ENCODE peak calls at places on chromosomes 7 and 10, in four cellular contexts. C is A549, W is GM12878, B is SK-N-SH. L is an unnamed sample.

GRCh38 chr7:122132341-122132740 is 11.7 kb downstream of the AASS start:
- DNase-seq in C (no peak), W (no peak), B (no peak), L (no peak)

GRCh38 chr7:10677211-10677610 is 296.5 kb upstream of the PHF14 start:
- DNase-seq in B (no peak), W (no peak), C (no peak), L (no peak)

GRCh38 chr7:113561446-113561845 is 357.4 kb downstream of the PPP1R3A start:
- DNase-seq in C (no peak), W (no peak), B (no peak), L (no peak)

GRCh38 chr7:75646551-75647102 is 92.1 kb downstream of the HIP1 start:
- DNase-seq in B (no peak), W (no peak), C (no peak), L (no peak)

GRCh38 chr7:22651534-22652243 is 75.3 kb upstream of the IL6 start:
- DNase-seq in B (no peak), W (no peak), C (no peak), L (no peak)

GRCh38 chr10:21572578-21572977 is 38.5 kb downstream of the MLLT10 start:
- DNase-seq in B (no peak), C (no peak), W (no peak), L (no peak)

GRCh38 chr10:89001024-89001423 is 10.4 kb downstream of the FAS start:
- DNase-seq in W (no peak), B (no peak), C (no peak), L (no peak)

GRCh38 chr10:127735156-127735555 is 1.8 kb upstream of the FOXI2 start:
- DNase-seq in B (no peak), W (no peak), C (no peak), L (no peak)

GRCh38 chr10:74244097-74244685 is 93.2 kb downstream of the ADK start:
- DNase-seq in B (peak; percentile 11), W (no peak), C (no peak), L (no peak)

GRCh38 chr10:123325663-123326175 is 171.5 kb downstream of the BUB3 start:
- DNase-seq in W (no peak), B (no peak), C (no peak), L (no peak)

GRCh38 chr10:90734415-90734814 is 123.4 kb downstream of the HTR7 start:
- DNase-seq in B (no peak), C (no peak), W (no peak), L (no peak)

GRCh38 chr7:50584793-50585399 is 19.7 kb upstream of the DDC start:
- DNase-seq in C (no peak), B (no peak), W (no peak), L (no peak)

GRCh38 chr10:104259999-104260774 is 5.5 kb downstream of the GSTO1 start:
- DNase-seq in W (no peak), C (no peak), B (no peak), L (no peak)

GRCh38 chr10:69659286-69660027 is 29.4 kb downstream of the FAM241B start:
- DNase-seq in W (no peak), B (no peak), C (no peak), L (no peak)

GRCh38 chr7:38105874-38106483 is 72.1 kb upstream of the STARD3NL start:
- DNase-seq in B (peak; percentile 45), C (peak; percentile 31), W (no peak), L (no peak)

GRCh38 chr7:104534149-104534548 is 205.7 kb downstream of the LHFPL3 start:
- DNase-seq in W (no peak), B (no peak), C (no peak), L (no peak)

GRCh38 chr10:7316839-7317238 is 94.0 kb downstream of the SFMBT2 start:
- DNase-seq in W (no peak), B (no peak), C (no peak), L (no peak)

GRCh38 chr10:4646546-4646945 is 179.5 kb upstream of the AKR1E2 start:
- DNase-seq in C (no peak), B (no peak), W (no peak), L (no peak)

GRCh38 chr7:25196132-25196896 is 32.0 kb downstream of the NPVF start:
- DNase-seq in B (no peak), C (no peak), W (no peak), L (no peak)

GRCh38 chr7:99035723-99036530 is 108.0 kb downstream of the SMURF1 start:
- DNase-seq in C (no peak), B (no peak), W (no peak), L (no peak)

GRCh38 chr7:102288285-102288930 is 1.7 kb downstream of the SH2B2 start:
- DNase-seq in W (no peak), B (no peak), C (no peak), L (no peak)

GRCh38 chr10:6607778-6608177 is 27.7 kb upstream of the PRKCQ start:
- DNase-seq in C (no peak), B (no peak), W (no peak), L (no peak)

GRCh38 chr7:124780608-124781007 is 15.0 kb upstream of the GPR37 start:
- DNase-seq in W (no peak), B (no peak), C (no peak), L (no peak)

GRCh38 chr10:89263531-89263930 is 12.0 kb upstream of the LIPA start:
- DNase-seq in B (no peak), C (no peak), W (no peak), L (peak; percentile 8)

GRCh38 chr7:104096683-104097082 is 107.2 kb upstream of the RELN start:
- DNase-seq in B (no peak), W (no peak), C (peak; percentile 8), L (no peak)

GRCh38 chr10:83957168-83957750 is 182.1 kb upstream of the GHITM start:
- DNase-seq in W (no peak), B (no peak), C (no peak), L (no peak)

GRCh38 chr7:157855016-157855415 is 518.2 kb downstream of the DNAJB6 start:
- DNase-seq in B (no peak), W (no peak), C (no peak), L (no peak)

GRCh38 chr7:157853789-157854065 is 516.9 kb downstream of the DNAJB6 start:
- DNase-seq in C (no peak), W (no peak), B (no peak), L (no peak)

GRCh38 chr7:157853076-157853788 is 516.4 kb downstream of the DNAJB6 start:
- DNase-seq in W (no peak), C (no peak), B (no peak), L (no peak)

GRCh38 chr7:157855452-157856213 is 518.8 kb downstream of the DNAJB6 start:
- DNase-seq in B (peak; percentile 57), C (no peak), W (no peak), L (no peak)

DNA sequence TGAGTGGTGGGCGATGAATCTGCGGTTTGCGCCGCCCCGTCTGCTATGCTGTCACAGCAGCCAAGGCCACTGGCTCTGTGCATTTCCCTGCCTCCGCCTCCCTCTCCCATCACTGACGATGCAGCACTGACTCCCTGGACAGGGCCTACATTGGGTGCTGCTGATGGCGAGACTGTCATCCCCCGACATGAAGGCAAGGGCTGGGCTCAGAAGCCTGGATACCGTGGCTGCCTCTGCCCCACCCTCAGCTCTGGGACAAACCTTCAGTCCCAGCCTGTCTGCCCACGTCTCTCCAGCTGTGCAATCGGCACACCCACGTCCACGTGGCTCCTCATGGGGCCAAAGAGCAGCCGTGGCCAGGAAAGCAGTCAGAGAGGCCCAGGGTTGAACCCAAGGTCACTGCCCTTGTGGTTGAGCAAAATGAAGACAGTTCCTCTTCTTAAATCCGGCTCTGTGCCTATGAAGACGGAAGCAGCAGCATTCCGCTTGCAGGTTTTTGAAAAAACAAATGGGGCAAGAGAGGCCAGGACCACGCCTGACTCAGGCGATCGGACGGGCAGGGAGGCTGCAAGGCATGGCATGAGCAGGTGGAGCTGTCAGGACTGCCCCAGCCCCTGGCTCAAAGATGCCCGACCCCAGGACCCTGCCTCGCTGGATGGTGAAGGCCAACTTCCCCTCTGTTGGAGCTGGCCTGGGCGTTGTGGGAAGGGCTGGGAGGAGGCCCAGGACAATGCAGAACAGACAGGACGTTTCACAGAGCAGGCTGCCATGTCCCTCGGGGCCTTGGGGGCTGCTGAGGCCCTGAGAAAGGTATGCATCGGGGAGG is 517.5 kb downstream of the DNAJB6 start:
- DNase-seq in B (no peak), C (no peak), W (no peak), L (peak; percentile 81)
- TF ChIP-seq EP300 in B (no peak), C (no peak), W (no peak), L (no peak)

GRCh38 chr7:92826258-92827004 is 9.9 kb downstream of the CDK6 start:
- DNase-seq in C (no peak), B (no peak), W (no peak), L (no peak)
- H3K27ac ChIP-seq in C (peak overlapping the region; percentile 44), B (no peak overlapping the region), W (no peak overlapping the region), L (no peak overlapping the region)

GRCh38 chr7:128162666-128163065 is 78.4 kb upstream of the LEP start:
- DNase-seq in W (no peak), C (no peak), B (no peak), L (no peak)

GRCh38 chr7:128164955-128165670 is 76.0 kb upstream of the LEP start:
- DNase-seq in C (no peak), B (no peak), W (no peak), L (no peak)

GRCh38 chr7:128163473-128163872 is 77.6 kb upstream of the LEP start:
- DNase-seq in C (no peak), B (no peak), W (no peak), L (peak; percentile 14)

GRCh38 chr7:128165927-128166420 is 75.1 kb upstream of the LEP start:
- DNase-seq in B (no peak), C (no peak), W (no peak), L (no peak)

GRCh38 chr7:128164061-128164954 is 76.8 kb upstream of the LEP start:
- DNase-seq in W (no peak), B (no peak), C (peak; percentile 57), L (peak; percentile 25)
- TF ChIP-seq EP300 in W (no peak), B (peak; percentile 67), C (no peak), L (no peak)

GRCh38 chr7:121001234-121001633 is 12.7 kb downstream of the CPED1 start:
- DNase-seq in C (no peak), W (no peak), B (no peak), L (no peak)

GRCh38 chr7:120998525-120998924 is 10.0 kb downstream of the CPED1 start:
- DNase-seq in B (no peak), W (no peak), C (no peak), L (no peak)

GRCh38 chr7:121001932-121002754 is 13.6 kb downstream of the CPED1 start:
- DNase-seq in W (no peak), C (no peak), B (no peak), L (no peak)

GRCh38 chr7:120998996-120999565 is 10.6 kb downstream of the CPED1 start:
- DNase-seq in C (no peak), W (no peak), B (no peak), L (no peak)

DNA sequence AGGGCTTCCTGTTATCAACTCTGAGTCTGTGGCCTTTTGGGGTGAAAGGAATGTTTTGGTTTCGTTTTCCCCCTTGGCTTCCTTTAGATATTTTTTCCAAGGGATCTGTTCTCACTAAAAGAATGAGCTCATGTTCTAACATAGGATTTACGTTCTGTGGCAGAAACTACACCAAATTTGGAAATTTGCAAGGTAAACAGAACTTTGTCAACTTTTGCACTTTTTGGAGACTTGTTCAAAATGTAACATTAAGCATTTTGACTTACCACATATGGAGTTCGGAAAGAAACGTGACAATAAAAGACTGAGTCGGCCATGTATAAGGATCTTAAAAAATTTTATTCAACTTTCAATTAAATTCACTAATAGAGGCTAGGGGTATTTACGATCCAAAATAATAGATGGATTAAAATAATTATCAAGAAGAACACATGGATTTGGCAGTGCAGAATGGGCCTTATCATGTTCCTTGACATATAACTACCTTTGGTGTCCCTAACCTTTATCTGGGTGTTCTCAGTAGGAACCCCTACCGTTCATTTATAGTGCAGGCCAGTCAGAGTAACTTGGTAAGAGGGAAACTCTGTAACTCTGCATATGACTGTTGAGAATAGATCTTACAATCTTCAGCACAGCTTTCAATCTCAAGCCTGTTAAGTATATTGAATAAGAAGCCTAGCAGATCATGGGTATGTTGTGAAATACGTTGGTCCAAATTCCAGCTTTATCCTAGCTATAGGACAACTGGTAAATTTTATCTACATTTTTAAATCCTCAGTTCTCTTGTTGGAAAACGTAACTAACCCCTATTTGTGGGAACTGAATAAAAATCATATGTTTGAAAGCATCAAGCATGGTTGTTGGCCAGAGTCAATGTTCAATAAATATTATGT is 11.8 kb downstream of the CPED1 start:
- DNase-seq in B (no peak), C (no peak), W (no peak), L (no peak)
- H3K27ac ChIP-seq in B (peak overlapping the region; percentile 31), C (no peak overlapping the region), W (no peak overlapping the region), L (peak overlapping the region; percentile 61)

L was measured in upper lobe of left lung.